ENCODE peak calls at places on chromosomes 16 and 17, in nine cellular contexts. S, V, B, X, W, R, C, U and Z are unnamed samples.

GRCh38 chr17:80138856-80139426 is 8.0 kb downstream of the EIF4A3 start:
- DNase-seq in S (no peak), V (no peak), B (no peak), X (no peak), W (peak; percentile 64), R (no peak), C (no peak), U (no peak), Z (no peak)

GRCh38 chr16:68367034-68367433 is 56.2 kb downstream of the PRMT7 start:
- DNase-seq in S (no peak), V (peak; percentile 74), B (no peak), X (no peak), W (peak; percentile 90), R (peak; percentile 81), C (peak; percentile 47), U (peak; percentile 54), Z (no peak)

GRCh38 chr17:27991594-27991993 is 50.9 kb upstream of the NLK start:
- DNase-seq in S (no peak), V (no peak), B (no peak), X (no peak), W (no peak), R (no peak), C (no peak), U (no peak), Z (no peak)

GRCh38 chr16:49924078-49924477 is 68.2 kb upstream of the ZNF423 start:
- DNase-seq in S (no peak), V (peak; percentile 64), B (peak; percentile 29), X (no peak), W (no peak), R (peak; percentile 27), C (no peak), U (no peak), Z (no peak)

GRCh38 chr17:60971515-60972369 is 294.1 kb downstream of the BCAS3 start:
- DNase-seq in S (no peak), V (peak; percentile 56), B (no peak), X (no peak), W (peak; percentile 43), R (peak; percentile 78), C (peak; percentile 19), U (peak; percentile 37), Z (no peak)

GRCh38 chr16:25855063-25855462 is 163.3 kb downstream of the HS3ST4 start:
- DNase-seq in S (no peak), V (peak; percentile 87), B (no peak), X (no peak), W (no peak), R (peak; percentile 47), C (no peak), U (no peak), Z (no peak)

GRCh38 chr16:54980821-54981220 is 50.2 kb downstream of the IRX5 start:
- DNase-seq in S (no peak), V (no peak), B (no peak), X (no peak), W (no peak), R (no peak), C (no peak), U (no peak), Z (no peak)

GRCh38 chr17:14792751-14793150 is 472.4 kb downstream of the PMP22 start:
- DNase-seq in S (no peak), V (no peak), B (no peak), X (no peak), W (no peak), R (no peak), C (no peak), U (no peak), Z (peak; percentile 42)

GRCh38 chr17:17512866-17513265 is 16.7 kb upstream of the RASD1 start:
- DNase-seq in S (no peak), V (no peak), B (no peak), X (peak; percentile 4), W (no peak), R (no peak), C (peak; percentile 4), U (no peak), Z (no peak)

GRCh38 chr17:66431080-66431795 is 128.8 kb downstream of the PRKCA start:
- DNase-seq in S (no peak), V (no peak), B (no peak), X (no peak), W (no peak), R (no peak), C (no peak), U (no peak), Z (no peak)

GRCh38 chr17:1060991-1061390 is 64.1 kb downstream of the TIMM22 start:
- DNase-seq in S (peak; percentile 53), V (no peak), B (peak; percentile 83), X (peak; percentile 91), W (peak; percentile 34), R (no peak), C (no peak), U (no peak), Z (peak; percentile 93)

GRCh38 chr17:36127199-36127881 is 23.7 kb downstream of the CCL4 start:
- DNase-seq in S (no peak), V (no peak), B (no peak), X (no peak), W (no peak), R (no peak), C (no peak), U (no peak), Z (no peak)

GRCh38 chr17:49913226-49914095 is 55.5 kb upstream of the DLX4 start:
- DNase-seq in S (no peak), V (no peak), B (no peak), X (no peak), W (no peak), R (no peak), C (no peak), U (no peak), Z (peak; percentile 15)

GRCh38 chr16:9050102-9050830 is 41.2 kb upstream of the HAPSTR1 start:
- DNase-seq in S (no peak), V (peak; percentile 88), B (no peak), X (no peak), W (no peak), R (peak; percentile 93), C (no peak), U (no peak), Z (no peak)

GRCh38 chr16:55142405-55142804 is 181.6 kb upstream of the IRX6 start:
- DNase-seq in S (no peak), V (no peak), B (no peak), X (no peak), W (no peak), R (peak; percentile 30), C (no peak), U (no peak), Z (no peak)

DNA sequence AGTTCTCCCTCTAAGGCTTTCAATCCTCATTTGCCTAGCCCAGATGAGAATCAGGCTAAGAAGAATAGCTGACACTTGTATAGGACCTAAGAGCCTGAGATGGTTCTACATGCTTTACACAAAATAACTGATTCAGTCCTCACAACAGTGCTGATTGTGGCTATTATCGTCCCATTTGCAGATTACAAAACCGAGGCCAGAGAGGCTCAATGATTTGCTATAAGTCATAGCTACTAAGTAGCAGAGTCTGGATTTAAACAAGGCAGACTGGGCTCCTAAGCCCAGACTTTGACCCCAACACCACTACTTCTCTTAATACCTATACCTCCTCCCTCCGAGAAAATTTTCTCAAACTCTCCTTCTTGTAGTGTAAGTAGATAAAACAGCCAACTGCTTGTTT is 23.1 kb downstream of the ABCC12 start:
- DNase-seq in S (no peak), V (no peak), B (no peak), X (no peak), W (no peak), R (no peak), C (no peak), U (no peak), Z (no peak)
- H3K4me1 ChIP-seq in S (no peaks in the 10 kb centered on the region), V (no peaks in the 10 kb centered on the region), B (no peaks in the 10 kb centered on the region), X (peaks cover 35% of the 10 kb centered on the region), W (no peaks in the 10 kb centered on the region), R (no peaks in the 10 kb centered on the region), C (no peaks in the 10 kb centered on the region), U (no peaks in the 10 kb centered on the region), Z (peaks cover under 1% of the 10 kb centered on the region)

DNA sequence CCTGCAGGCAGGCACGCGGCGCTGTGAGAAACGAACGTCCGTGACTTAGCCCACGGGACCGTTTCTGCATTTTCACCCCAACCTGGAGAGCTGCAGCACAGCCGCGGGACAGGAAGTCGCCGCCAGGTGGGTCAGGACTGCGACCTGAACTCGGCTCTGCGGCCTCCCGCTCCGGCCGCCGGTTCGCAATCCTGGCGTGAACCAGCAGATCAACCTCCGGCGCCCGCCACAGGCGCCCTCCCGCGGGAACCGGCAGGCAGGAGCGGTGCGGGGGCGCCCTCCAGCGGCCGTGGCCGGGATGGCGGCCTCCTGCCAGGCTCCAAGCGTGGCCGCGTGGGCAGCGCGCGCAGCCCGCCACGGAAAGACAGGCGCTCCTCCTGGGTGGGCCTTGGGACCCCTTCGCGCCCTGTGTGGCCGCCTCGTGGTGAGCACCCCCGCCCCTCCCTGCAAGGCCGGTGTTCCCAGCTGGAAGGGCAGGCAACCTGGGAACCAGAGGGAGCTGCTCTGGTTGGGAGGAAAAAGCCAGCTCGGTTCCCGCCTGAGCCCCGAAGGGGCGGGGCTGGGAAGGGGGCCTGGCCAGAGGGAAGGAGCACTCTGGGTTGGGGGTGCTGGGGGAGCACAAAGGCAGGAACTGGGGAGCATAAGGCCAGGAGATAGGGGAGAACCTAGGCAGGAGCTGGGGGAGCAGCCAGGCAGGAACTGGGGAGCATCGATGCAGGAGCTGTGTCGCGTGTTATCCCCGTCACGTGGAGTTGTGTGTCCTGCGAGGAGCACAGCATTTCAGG is 28.2 kb downstream of the ACTG1 start:
- DNase-seq in S (peak; percentile 40), V (peak; percentile 93), B (peak; percentile 91), X (peak; percentile 90), W (peak; percentile 89), R (peak; percentile 92), C (peak; percentile 89), U (peak; percentile 83), Z (no peak)
- H3K4me1 ChIP-seq in S (peaks cover 45% of the 10 kb centered on the region), V (no peaks in the 10 kb centered on the region), B (peaks cover 45% of the 10 kb centered on the region), X (peaks cover 31% of the 10 kb centered on the region), W (peaks cover 18% of the 10 kb centered on the region), R (peaks cover 6% of the 10 kb centered on the region), C (peaks cover 10% of the 10 kb centered on the region), U (peaks cover 65% of the 10 kb centered on the region), Z (no peaks in the 10 kb centered on the region)

GRCh38 chr16:17468611-17469010 is 2.1 kb downstream of the XYLT1 start:
- DNase-seq in S (no peak), V (no peak), B (no peak), X (no peak), W (no peak), R (no peak), C (no peak), U (no peak), Z (no peak)
- H3K4me1 ChIP-seq in S (peaks cover 38% of the 10 kb centered on the region), V (peaks cover 1% of the 10 kb centered on the region), B (peaks cover 28% of the 10 kb centered on the region), X (peaks cover 3% of the 10 kb centered on the region), W (peaks cover 36% of the 10 kb centered on the region), R (peaks cover 52% of the 10 kb centered on the region), C (no peaks in the 10 kb centered on the region), U (peaks cover 16% of the 10 kb centered on the region), Z (peaks cover 13% of the 10 kb centered on the region)

DNA sequence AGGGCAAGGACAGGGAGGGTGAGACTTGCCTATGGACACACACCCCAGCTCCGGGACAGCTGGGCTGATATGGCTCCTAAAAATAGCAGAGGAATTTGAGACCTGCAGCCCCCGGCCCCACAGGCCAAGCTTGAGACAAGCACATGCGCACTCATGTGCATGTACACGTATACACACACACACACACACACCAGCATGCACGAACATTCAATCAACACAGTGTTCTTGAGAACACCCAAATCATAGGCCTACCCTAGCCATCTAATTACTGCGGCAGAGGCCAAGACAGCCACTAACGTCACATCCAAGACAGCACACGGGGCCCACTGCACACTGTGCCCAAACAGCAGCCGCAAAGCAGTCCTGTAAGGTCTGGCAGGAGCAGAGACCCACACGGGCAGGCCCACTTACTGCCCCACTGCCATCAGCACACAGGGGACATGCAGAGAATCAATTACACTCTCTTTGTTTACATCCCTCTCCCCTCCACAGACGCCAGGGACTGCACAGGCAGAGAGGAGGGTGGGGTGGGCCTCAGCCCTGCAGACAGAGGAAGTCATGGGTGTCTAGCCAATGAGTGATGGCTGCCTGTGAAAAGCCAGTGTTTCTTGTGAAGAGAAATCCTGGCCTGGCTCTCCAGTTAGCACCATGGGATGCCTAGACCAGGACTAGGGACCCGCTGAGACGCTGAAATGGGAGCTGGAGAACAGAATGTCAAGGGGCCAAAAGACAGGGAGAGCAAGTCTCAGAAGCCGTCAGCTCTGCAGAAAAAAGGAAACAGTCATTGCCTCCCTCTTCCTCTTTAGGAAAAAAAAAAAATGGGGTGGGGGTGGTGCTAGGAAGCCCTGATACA is 39.3 kb downstream of the MYO18A start:
- DNase-seq in S (no peak), V (no peak), B (peak; percentile 60), X (no peak), W (no peak), R (peak; percentile 23), C (no peak), U (no peak), Z (no peak)
- H3K4me1 ChIP-seq in S (peaks cover 56% of the 10 kb centered on the region), V (peaks cover 3% of the 10 kb centered on the region), B (peaks cover 30% of the 10 kb centered on the region), X (peaks cover 68% of the 10 kb centered on the region), W (peaks cover 20% of the 10 kb centered on the region), R (peaks cover 41% of the 10 kb centered on the region), C (peaks cover 11% of the 10 kb centered on the region), U (peaks cover 42% of the 10 kb centered on the region), Z (peaks cover 16% of the 10 kb centered on the region)